ENCODE peak calls at places on chromosomes 4 and X, in six cellular contexts. F is neuronal stem cell, C is IMR-90, S is H9, H is H1, U is trophoblast cell. I is an unnamed sample.

GRCh38 chr4:109998867-109999303 is 86.2 kb downstream of the EGF start:
- DNase-seq in F (peak), C (peak), S (no peak), H (no peak), U (peak), I (peak)

GRCh38 chr4:67019670-67020069 is 525.6 kb downstream of the CENPC start:
- DNase-seq in F (no peak), C (no peak), S (no peak), H (no peak), U (no peak), I (peak)

GRCh38 chr4:54909964-54910363 is 215.4 kb downstream of the KDR start:
- DNase-seq in F (no peak), C (no peak), S (no peak), H (no peak), U (no peak), I (no peak)

GRCh38 chr4:186644316-186644638 is 79.4 kb downstream of the FAT1 start:
- DNase-seq in F (no peak), C (no peak), S (no peak), H (no peak), U (no peak), I (peak)

GRCh38 chr4:147755567-147756295 is 23.8 kb downstream of the ARHGAP10 start:
- DNase-seq in F (no peak), C (peak), S (no peak), H (no peak), U (no peak), I (peak)

GRCh38 chr4:3228881-3229280 is 20.1 kb upstream of the MSANTD1 start:
- DNase-seq in F (no peak), C (no peak), S (no peak), H (no peak), U (no peak), I (no peak)

GRCh38 chr4:114599231-114600065 is 841 bp downstream of the UGT8 start:
- DNase-seq in F (peak), C (no peak), S (peak), H (peak), U (no peak), I (peak)

GRCh38 chrX:108309144-108309543 is 129.1 kb downstream of the COL4A6 start:
- DNase-seq in F (no peak), C (peak), S (no peak), H (no peak), U (peak), I (peak)

GRCh38 chr4:184097240-184097619 is 120.4 kb downstream of the ENPP6 start:
- DNase-seq in F (no peak), C (no peak), S (peak), H (peak), U (no peak), I (no peak)

GRCh38 chr4:93152461-93152860 is 676.1 kb upstream of the ATOH1 start:
- DNase-seq in F (no peak), C (no peak), S (no peak), H (no peak), U (no peak), I (no peak)

GRCh38 chr4:176321589-176321988 is 1.8 kb downstream of the SPCS3 start:
- DNase-seq in F (no peak), C (no peak), S (no peak), H (no peak), U (no peak), I (no peak)

GRCh38 chr4:6761540-6762243 is 20.8 kb upstream of the KIAA0232 start:
- DNase-seq in F (no peak), C (no peak), S (no peak), H (no peak), U (peak), I (no peak)

GRCh38 chr4:168440442-168441264 is 39.6 kb downstream of the DDX60L start:
- DNase-seq in F (no peak), C (peak), S (no peak), H (no peak), U (no peak), I (peak)

GRCh38 chrX:73563740-73564073 is 710 bp downstream of the CHIC1 start:
- DNase-seq in F (no peak), C (no peak), S (no peak), H (no peak), U (no peak), I (peak)

GRCh38 chrX:67619253-67619652 is 75.4 kb downstream of the AR start:
- DNase-seq in F (no peak), C (peak), S (no peak), H (no peak), U (no peak), I (peak)

GRCh38 chrX:118197730-118198129 is 81.1 kb upstream of the KLHL13 start:
- DNase-seq in F (no peak), C (no peak), S (no peak), H (no peak), U (no peak), I (no peak)

GRCh38 chr4:106369456-106370060 is 980 bp upstream of the GIMD1 start:
- DNase-seq in F (peak), C (peak), S (peak), H (no peak), U (peak), I (peak)

GRCh38 chrX:119870626-119871131 is 854 bp downstream of the RNF113A start:
- DNase-seq in F (no peak), C (peak), S (no peak), H (no peak), U (peak), I (peak)

GRCh38 chr4:32396504-32396903 is 1676.3 kb downstream of the PCDH7 start:
- DNase-seq in F (peak), C (no peak), S (peak), H (no peak), U (no peak), I (no peak)

GRCh38 chrX:132375941-132376340 is 112.9 kb downstream of the MBNL3 start:
- DNase-seq in F (no peak), C (no peak), S (no peak), H (no peak), U (peak), I (no peak)

GRCh38 chrX:28581522-28581921 is 5.7 kb upstream of the IL1RAPL1 start:
- DNase-seq in F (no peak), C (no peak), S (no peak), H (no peak), U (no peak), I (no peak)

GRCh38 chr4:5959221-5959982 is 58.8 kb downstream of the C4orf50 start:
- DNase-seq in F (no peak), C (no peak), S (peak), H (no peak), U (no peak), I (no peak)

GRCh38 chr4:180798016-180798574 is 1445.1 kb upstream of the TENM3 start:
- DNase-seq in F (no peak), C (no peak), S (peak), H (no peak), U (no peak), I (no peak)

GRCh38 chr4:120218981-120219380 is 152.3 kb upstream of the MAD2L1 start:
- DNase-seq in F (no peak), C (no peak), S (no peak), H (no peak), U (peak), I (no peak)

GRCh38 chrX:8721536-8721935 is 10.4 kb downstream of the ANOS1 start:
- DNase-seq in F (no peak), C (no peak), S (peak), H (no peak), U (no peak), I (no peak)

GRCh38 chr4:155735506-155735905 is 23.3 kb upstream of the GUCY1B1 start:
- DNase-seq in F (no peak), C (peak), S (no peak), H (no peak), U (no peak), I (no peak)

GRCh38 chr4:1060121-1060520 is 48.7 kb downstream of the FGFRL1 start:
- DNase-seq in F (no peak), C (no peak), S (peak), H (no peak), U (no peak), I (no peak)

GRCh38 chr4:1060646-1061371 is 49.4 kb downstream of the FGFRL1 start:
- DNase-seq in F (no peak), C (no peak), S (peak), H (no peak), U (no peak), I (no peak)

GRCh38 chr4:1062419-1062818 is 50.9 kb downstream of the RNF212 start:
- DNase-seq in F (no peak), C (no peak), S (no peak), H (no peak), U (no peak), I (no peak)

GRCh38 chr4:1061372-1061700 is 49.9 kb downstream of the FGFRL1 start:
- DNase-seq in F (no peak), C (no peak), S (no peak), H (no peak), U (no peak), I (no peak)

GRCh38 chr4:1061747-1062146 is 50.3 kb downstream of the FGFRL1 start:
- DNase-seq in F (no peak), C (no peak), S (no peak), H (no peak), U (no peak), I (no peak)
- H3K14ac ChIP-seq in F (no peak), C (no peak), S (no peak), H (no peak), U (no peak), I (no peak)

GRCh38 chr4:189840356-189840755 is 100.3 kb upstream of the FRG1 start:
- DNase-seq in F (no peak), C (no peak), S (no peak), H (no peak), U (no peak), I (no peak)

GRCh38 chr4:189845145-189845846 is 95.4 kb upstream of the FRG1 start:
- DNase-seq in F (no peak), C (peak), S (no peak), H (no peak), U (no peak), I (peak)

GRCh38 chr4:189838821-189839497 is 101.7 kb upstream of the FRG1 start:
- DNase-seq in F (no peak), C (no peak), S (no peak), H (no peak), U (no peak), I (no peak)

GRCh38 chr4:189843392-189844009 is 97.2 kb upstream of the FRG1 start:
- DNase-seq in F (no peak), C (no peak), S (no peak), H (no peak), U (no peak), I (no peak)
- H3K14ac ChIP-seq in F (no peak), C (no peak), S (no peak), H (no peak), U (no peak), I (no peak)

GRCh38 chrX:13373807-13374187 is 53.9 kb upstream of the ATXN3L start:
- DNase-seq in F (no peak), C (peak), S (no peak), H (no peak), U (peak), I (peak)

GRCh38 chrX:13374364-13374763 is 54.5 kb upstream of the ATXN3L start:
- DNase-seq in F (no peak), C (no peak), S (no peak), H (no peak), U (peak), I (no peak)

GRCh38 chrX:13373027-13373806 is 53.4 kb upstream of the ATXN3L start:
- DNase-seq in F (no peak), C (peak), S (no peak), H (no peak), U (peak), I (peak)

GRCh38 chrX:13371191-13371590 is 51.3 kb upstream of the ATXN3L start:
- DNase-seq in F (no peak), C (peak), S (no peak), H (no peak), U (no peak), I (no peak)

GRCh38 chrX:13372203-13372980 is 52.5 kb upstream of the ATXN3L start:
- DNase-seq in F (no peak), C (no peak), S (no peak), H (no peak), U (no peak), I (no peak)
- H3K14ac ChIP-seq in F (no peak), C (no peak), S (no peak), H (no peak), U (no peak), I (no peak)

GRCh38 chr4:73224886-73225285 is 33.7 kb downstream of the ANKRD17 start:
- DNase-seq in F (no peak), C (no peak), S (no peak), H (no peak), U (peak), I (no peak)
- H3K14ac ChIP-seq in F (no peak), C (no peak), S (no peak), H (no peak), U (no peak), I (no peak)

GRCh38 chr4:73053076-73053475 is 16.4 kb downstream of the COX18 start:
- DNase-seq in F (no peak), C (peak), S (no peak), H (no peak), U (no peak), I (no peak)

GRCh38 chr4:73051625-73052024 is 17.9 kb downstream of the COX18 start:
- DNase-seq in F (no peak), C (no peak), S (no peak), H (no peak), U (no peak), I (no peak)

GRCh38 chr4:73053974-73054480 is 15.5 kb downstream of the COX18 start:
- DNase-seq in F (no peak), C (peak), S (no peak), H (no peak), U (no peak), I (no peak)

DNA sequence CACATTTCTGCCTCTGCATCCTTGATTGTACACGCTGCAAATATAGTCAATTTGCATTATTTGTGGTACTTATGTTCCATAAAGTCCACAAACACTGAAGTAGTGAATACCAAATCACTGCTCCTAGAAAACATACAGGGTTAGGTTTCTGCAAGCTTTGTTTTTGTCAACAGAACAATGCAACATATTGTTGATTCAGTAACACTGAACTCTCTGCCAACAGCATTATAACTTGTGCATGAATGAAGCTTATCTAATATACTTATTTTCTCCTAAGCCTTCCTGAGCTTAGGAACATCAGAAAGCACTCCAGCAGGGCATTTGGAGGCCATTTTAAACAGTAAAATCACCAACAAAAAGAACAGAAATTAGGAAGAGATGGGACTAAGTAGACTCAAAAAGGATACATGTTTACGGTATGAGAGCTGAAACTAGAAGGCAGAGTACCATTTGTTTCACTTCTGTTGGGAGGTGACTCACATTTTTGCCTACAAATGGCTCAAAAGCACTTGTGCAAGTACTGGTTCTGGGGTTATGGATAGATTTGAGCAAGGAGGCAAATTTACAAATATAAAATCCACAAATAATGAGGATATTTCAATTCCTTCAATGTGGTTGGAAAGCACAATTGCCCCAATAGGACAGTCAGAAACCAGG is 14.1 kb downstream of the COX18 start:
- DNase-seq in F (no peak), C (peak), S (no peak), H (no peak), U (no peak), I (no peak)
- H3K14ac ChIP-seq in F (no peak), C (no peak), S (no peak), H (no peak), U (no peak), I (no peak)

DNA sequence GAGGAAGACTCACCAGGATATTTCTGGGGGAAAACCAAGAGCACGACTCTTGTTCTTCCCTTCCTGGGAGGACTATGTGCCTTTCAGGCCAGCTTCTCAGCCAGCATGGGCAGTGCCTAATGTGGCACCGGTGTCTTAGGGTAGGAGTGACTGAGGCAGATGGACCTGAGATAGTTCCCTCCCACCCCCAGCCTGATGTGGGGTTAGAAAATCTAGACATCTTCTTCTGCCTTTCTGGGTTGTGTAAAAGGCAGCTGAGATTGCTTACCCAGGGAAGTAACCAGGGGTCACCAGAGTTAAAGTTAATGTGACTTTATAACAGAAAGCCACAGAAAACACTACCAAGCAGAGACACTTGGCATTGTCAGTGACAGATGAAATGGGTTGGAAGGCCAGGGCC is 127.4 kb downstream of the TMA16 start:
- DNase-seq in F (no peak), C (no peak), S (no peak), H (no peak), U (no peak), I (no peak)
- H3K14ac ChIP-seq in F (peak), C (no peak), S (no peak), H (no peak), U (no peak), I (no peak)

GRCh38 chr4:101958547-101958946 is 168.0 kb downstream of the BANK1 start:
- DNase-seq in F (no peak), C (no peak), S (no peak), H (no peak), U (no peak), I (no peak)
- H3K14ac ChIP-seq in F (no peak), C (no peak), S (no peak), H (no peak), U (no peak), I (no peak)

GRCh38 chr4:140096921-140097320 is 57.1 kb downstream of the MAML3 start:
- DNase-seq in F (no peak), C (peak), S (no peak), H (no peak), U (no peak), I (peak)

GRCh38 chr4:140095694-140096482 is 58.1 kb downstream of the MAML3 start:
- DNase-seq in F (no peak), C (peak), S (no peak), H (no peak), U (no peak), I (peak)

GRCh38 chr4:140096483-140096861 is 57.5 kb downstream of the MAML3 start:
- DNase-seq in F (no peak), C (no peak), S (no peak), H (no peak), U (peak), I (no peak)

GRCh38 chr4:140092094-140092820 is 61.7 kb downstream of the MAML3 start:
- DNase-seq in F (peak), C (no peak), S (peak), H (peak), U (peak), I (peak)

GRCh38 chr4:140094701-140095420 is 59.1 kb downstream of the MAML3 start:
- DNase-seq in F (no peak), C (peak), S (peak), H (peak), U (peak), I (no peak)
- H3K14ac ChIP-seq in F (no peak), C (peak), S (no peak), H (no peak), U (peak), I (no peak)

DNA sequence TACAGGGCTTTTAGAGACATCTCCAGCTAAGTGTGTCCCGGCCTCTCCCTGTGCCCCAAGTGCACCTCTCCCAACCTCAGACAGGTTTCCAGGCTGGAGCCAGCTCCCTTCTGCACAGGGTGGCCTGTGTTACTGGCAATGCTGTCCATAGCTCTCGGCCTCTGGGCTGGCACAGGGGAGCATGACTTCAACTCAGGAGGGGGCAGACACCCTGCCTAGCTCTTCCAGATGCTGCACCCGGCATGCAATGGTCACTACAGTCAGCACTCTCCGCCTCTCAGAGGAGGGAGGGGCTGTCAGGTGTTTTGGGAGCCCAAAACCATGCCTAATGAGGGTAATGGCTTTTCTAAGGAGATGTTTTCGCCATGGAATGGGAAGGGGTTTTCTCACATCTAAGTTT is 2.4 kb upstream of the IRAK1 start:
- DNase-seq in F (no peak), C (no peak), S (no peak), H (no peak), U (no peak), I (no peak)
- H3K14ac ChIP-seq in F (no peak), C (no peak), S (no peak), H (no peak), U (no peak), I (no peak)

DNA sequence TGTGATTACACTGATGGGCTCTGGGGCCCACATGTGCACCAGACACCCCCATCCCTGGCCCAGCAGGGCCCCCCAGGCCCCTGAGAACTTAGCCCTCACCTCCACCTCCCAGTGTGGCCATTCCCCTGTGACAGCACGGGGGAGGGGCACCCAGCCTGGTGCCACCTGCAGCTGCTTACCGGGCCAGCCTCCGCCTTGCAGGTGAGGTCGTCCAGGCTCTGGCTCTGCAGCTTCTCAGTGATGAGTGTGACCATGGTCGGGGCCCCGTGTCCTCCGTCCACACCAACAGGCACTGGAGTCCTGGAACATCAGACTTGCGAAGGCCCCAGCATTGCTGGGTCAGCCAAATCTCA is 15.6 kb downstream of the FAM53A start:
- DNase-seq in F (no peak), C (no peak), S (peak), H (no peak), U (no peak), I (no peak)
- H3K14ac ChIP-seq in F (no peak), C (no peak), S (no peak), H (no peak), U (no peak), I (no peak)

I was measured in mesenchymal stem cell.